ENCODE peak calls at places on chromosome 15, in five cellular contexts. One of them, this sample, is unnamed.

GRCh38 chr15:47812436-47813109 is 95.3 kb downstream of the SEMA6D start:
- DNase-seq in SW480: peak
- DNase-seq in AG09309: no peak
- DNase-seq in GM13977: peak
- DNase-seq in AML-193: no peak
- DNase-seq in this sample: peak

GRCh38 chr15:74808073-74808839 is 4.4 kb upstream of the LMAN1L start:
- DNase-seq in SW480: no peak
- DNase-seq in AG09309: no peak
- DNase-seq in GM13977: no peak
- DNase-seq in AML-193: no peak
- DNase-seq in this sample: no peak

GRCh38 chr15:35958021-35958420 is 412.1 kb upstream of the DPH6 start:
- DNase-seq in SW480: no peak
- DNase-seq in AG09309: no peak
- DNase-seq in GM13977: no peak
- DNase-seq in AML-193: no peak
- DNase-seq in this sample: no peak

GRCh38 chr15:64247906-64248541 is 85.2 kb upstream of the PPIB start:
- DNase-seq in SW480: peak
- DNase-seq in AG09309: peak
- DNase-seq in GM13977: peak
- DNase-seq in AML-193: no peak
- DNase-seq in this sample: peak

GRCh38 chr15:69823223-69823907 is 274.4 kb downstream of the TLE3 start:
- DNase-seq in SW480: peak
- DNase-seq in AG09309: no peak
- DNase-seq in GM13977: peak
- DNase-seq in AML-193: no peak
- DNase-seq in this sample: no peak

GRCh38 chr15:91146728-91147127 is 46.7 kb downstream of the SV2B start:
- DNase-seq in SW480: no peak
- DNase-seq in AG09309: no peak
- DNase-seq in GM13977: no peak
- DNase-seq in AML-193: no peak
- DNase-seq in this sample: no peak

GRCh38 chr15:89105147-89105546 is 16.9 kb downstream of the ABHD2 start:
- DNase-seq in SW480: peak
- DNase-seq in AG09309: peak
- DNase-seq in GM13977: no peak
- DNase-seq in AML-193: no peak
- DNase-seq in this sample: no peak

GRCh38 chr15:60399246-60399915 is 1.6 kb upstream of the ANXA2 start:
- DNase-seq in SW480: no peak
- DNase-seq in AG09309: no peak
- DNase-seq in GM13977: no peak
- DNase-seq in AML-193: no peak
- DNase-seq in this sample: no peak

GRCh38 chr15:89494941-89495637 is 1.3 kb downstream of the RHCG start:
- DNase-seq in SW480: no peak
- DNase-seq in AG09309: no peak
- DNase-seq in GM13977: peak
- DNase-seq in AML-193: peak
- DNase-seq in this sample: no peak

This sample was measured in PC-9.